ENCODE peak calls at places on chromosomes 16 and 17, in four cellular contexts. One of them, this sample, is unnamed.

GRCh38 chr17:82703036-82703745 is 4.7 kb upstream of the RAB40B start:
- DNase-seq in astrocyte of the cerebellum: no peak
- DNase-seq in foreskin fibroblast: no peak
- DNase-seq in adrenal gland: no peak
- DNase-seq in this sample: no peak

GRCh38 chr16:73071131-73071940 is 23.4 kb upstream of the ZFHX3 start:
- DNase-seq in astrocyte of the cerebellum: no peak
- DNase-seq in foreskin fibroblast: no peak
- DNase-seq in adrenal gland: peak; percentile 75
- DNase-seq in this sample: no peak

GRCh38 chr17:82767041-82767754 is 15.3 kb downstream of the TBCD start:
- DNase-seq in foreskin fibroblast: peak; percentile 40
- DNase-seq in adrenal gland: peak; percentile 75
- DNase-seq in astrocyte of the cerebellum: no peak
- DNase-seq in this sample: no peak

GRCh38 chr17:15171433-15172047 is 93.6 kb downstream of the PMP22 start:
- DNase-seq in astrocyte of the cerebellum: peak; percentile 53
- DNase-seq in foreskin fibroblast: peak; percentile 77
- DNase-seq in adrenal gland: peak; percentile 71
- DNase-seq in this sample: peak; percentile 12

GRCh38 chr16:67593288-67593687 is 31.0 kb downstream of the CTCF start:
- DNase-seq in foreskin fibroblast: no peak
- DNase-seq in astrocyte of the cerebellum: peak; percentile 20
- DNase-seq in adrenal gland: no peak
- DNase-seq in this sample: no peak

GRCh38 chr17:42179911-42180410 is 981 bp downstream of the KCNH4 start:
- DNase-seq in astrocyte of the cerebellum: no peak
- DNase-seq in adrenal gland: peak; percentile 69
- DNase-seq in foreskin fibroblast: no peak
- DNase-seq in this sample: no peak

GRCh38 chr17:76789235-76789788 is 51.4 kb downstream of the MFSD11 start:
- DNase-seq in foreskin fibroblast: no peak
- DNase-seq in astrocyte of the cerebellum: no peak
- DNase-seq in adrenal gland: no peak
- DNase-seq in this sample: no peak

GRCh38 chr17:67289174-67289876 is 44.3 kb upstream of the HELZ start:
- DNase-seq in astrocyte of the cerebellum: peak; percentile 29
- DNase-seq in foreskin fibroblast: peak; percentile 45
- DNase-seq in adrenal gland: peak; percentile 63
- DNase-seq in this sample: no peak

GRCh38 chr17:78241277-78242023 is 10.0 kb downstream of the TMEM235 start:
- DNase-seq in adrenal gland: no peak
- DNase-seq in astrocyte of the cerebellum: no peak
- DNase-seq in foreskin fibroblast: peak; percentile 19
- DNase-seq in this sample: no peak

GRCh38 chr17:44752953-44753861 is 5.6 kb upstream of the ADAM11 start:
- DNase-seq in foreskin fibroblast: no peak
- DNase-seq in adrenal gland: no peak
- DNase-seq in astrocyte of the cerebellum: no peak
- DNase-seq in this sample: no peak

GRCh38 chr17:4948166-4948996 is at the start of gene PFN1:
- DNase-seq in astrocyte of the cerebellum: peak; percentile 78
- DNase-seq in adrenal gland: peak; percentile 92
- DNase-seq in foreskin fibroblast: peak; percentile 93
- DNase-seq in this sample: no peak

GRCh38 chr17:49707246-49707607 is 537 bp downstream of the SLC35B1 start:
- DNase-seq in adrenal gland: no peak
- DNase-seq in astrocyte of the cerebellum: no peak
- DNase-seq in foreskin fibroblast: no peak
- DNase-seq in this sample: no peak

GRCh38 chr17:56979091-56979480 is 1.2 kb downstream of the SCPEP1 start:
- DNase-seq in adrenal gland: no peak
- DNase-seq in foreskin fibroblast: no peak
- DNase-seq in astrocyte of the cerebellum: no peak
- DNase-seq in this sample: no peak

GRCh38 chr17:79615446-79615845 is 4.6 kb upstream of the RBFOX3 start:
- DNase-seq in adrenal gland: no peak
- DNase-seq in astrocyte of the cerebellum: no peak
- DNase-seq in foreskin fibroblast: no peak
- DNase-seq in this sample: no peak

GRCh38 chr17:66511125-66511524 is 208.7 kb downstream of the PRKCA start:
- DNase-seq in astrocyte of the cerebellum: no peak
- DNase-seq in foreskin fibroblast: no peak
- DNase-seq in adrenal gland: no peak
- DNase-seq in this sample: no peak

GRCh38 chr17:49132699-49133364 is at the start of gene B4GALNT2:
- DNase-seq in astrocyte of the cerebellum: no peak
- DNase-seq in foreskin fibroblast: no peak
- DNase-seq in adrenal gland: peak; percentile 19
- DNase-seq in this sample: no peak

GRCh38 chr17:65627892-65628622 is 66.6 kb upstream of the AXIN2 start:
- DNase-seq in adrenal gland: no peak
- DNase-seq in astrocyte of the cerebellum: peak; percentile 22
- DNase-seq in foreskin fibroblast: peak; percentile 70
- DNase-seq in this sample: peak; percentile 79

GRCh38 chr17:78013683-78014467 is 55.4 kb downstream of the TNRC6C start:
- DNase-seq in foreskin fibroblast: peak; percentile 61
- DNase-seq in astrocyte of the cerebellum: peak; percentile 77
- DNase-seq in adrenal gland: peak; percentile 52
- DNase-seq in this sample: no peak

GRCh38 chr17:36889955-36890354 is 47.3 kb upstream of the LHX1 start:
- DNase-seq in adrenal gland: no peak
- DNase-seq in astrocyte of the cerebellum: no peak
- DNase-seq in foreskin fibroblast: no peak
- DNase-seq in this sample: no peak

GRCh38 chr17:61442136-61442775 is 10.0 kb upstream of the TBX4 start:
- DNase-seq in foreskin fibroblast: no peak
- DNase-seq in astrocyte of the cerebellum: no peak
- DNase-seq in adrenal gland: no peak
- DNase-seq in this sample: no peak

DNA sequence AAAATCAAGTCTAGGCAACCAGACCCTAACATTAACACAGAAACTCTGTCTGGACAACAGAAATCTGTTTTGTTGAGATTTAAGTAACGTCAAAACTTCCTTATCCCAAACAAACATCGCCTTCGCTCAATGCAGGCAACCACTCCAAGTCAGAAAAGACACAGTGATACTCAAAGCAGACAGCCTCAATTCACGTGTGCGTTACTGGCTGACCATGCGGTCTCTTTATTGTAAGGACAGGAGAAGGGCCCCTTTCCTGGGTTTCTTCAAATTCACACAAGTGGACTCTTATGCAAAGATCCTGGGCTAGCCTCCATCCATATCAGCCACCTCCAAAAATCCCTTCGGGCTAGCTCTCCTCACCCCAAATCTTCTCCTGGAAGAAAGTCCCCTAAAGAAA is 467.7 kb downstream of the SOX9 start:
- DNase-seq in astrocyte of the cerebellum: no peak
- DNase-seq in foreskin fibroblast: no peak
- DNase-seq in adrenal gland: no peak
- DNase-seq in this sample: no peak
- H3K4me3 ChIP-seq in astrocyte of the cerebellum: peak overlapping the region; percentile 94
- H3K4me3 ChIP-seq in foreskin fibroblast: no peak overlapping the region
- H3K4me3 ChIP-seq in adrenal gland: no peak overlapping the region
- H3K4me3 ChIP-seq in this sample: peak overlapping the region; percentile 75

GRCh38 chr16:53985865-53986264 is 281.9 kb downstream of the FTO start:
- DNase-seq in adrenal gland: no peak
- DNase-seq in foreskin fibroblast: no peak
- DNase-seq in astrocyte of the cerebellum: no peak
- DNase-seq in this sample: no peak

GRCh38 chr16:53991181-53992056 is 287.5 kb downstream of the FTO start:
- DNase-seq in adrenal gland: no peak
- DNase-seq in foreskin fibroblast: no peak
- DNase-seq in astrocyte of the cerebellum: peak; percentile 59
- DNase-seq in this sample: peak; percentile 62

GRCh38 chr16:53992057-53992378 is 288.1 kb downstream of the FTO start:
- DNase-seq in astrocyte of the cerebellum: no peak
- DNase-seq in adrenal gland: no peak
- DNase-seq in foreskin fibroblast: no peak
- DNase-seq in this sample: no peak

GRCh38 chr16:53988136-53988535 is 284.2 kb downstream of the FTO start:
- DNase-seq in astrocyte of the cerebellum: no peak
- DNase-seq in foreskin fibroblast: no peak
- DNase-seq in adrenal gland: no peak
- DNase-seq in this sample: no peak

GRCh38 chr16:53989597-53989996 is 285.6 kb downstream of the FTO start:
- DNase-seq in foreskin fibroblast: no peak
- DNase-seq in astrocyte of the cerebellum: no peak
- DNase-seq in adrenal gland: no peak
- DNase-seq in this sample: no peak
- H3K4me3 ChIP-seq in foreskin fibroblast: no peak overlapping the region
- H3K4me3 ChIP-seq in astrocyte of the cerebellum: no peak overlapping the region
- H3K4me3 ChIP-seq in adrenal gland: no peak overlapping the region
- H3K4me3 ChIP-seq in this sample: no peak overlapping the region

DNA sequence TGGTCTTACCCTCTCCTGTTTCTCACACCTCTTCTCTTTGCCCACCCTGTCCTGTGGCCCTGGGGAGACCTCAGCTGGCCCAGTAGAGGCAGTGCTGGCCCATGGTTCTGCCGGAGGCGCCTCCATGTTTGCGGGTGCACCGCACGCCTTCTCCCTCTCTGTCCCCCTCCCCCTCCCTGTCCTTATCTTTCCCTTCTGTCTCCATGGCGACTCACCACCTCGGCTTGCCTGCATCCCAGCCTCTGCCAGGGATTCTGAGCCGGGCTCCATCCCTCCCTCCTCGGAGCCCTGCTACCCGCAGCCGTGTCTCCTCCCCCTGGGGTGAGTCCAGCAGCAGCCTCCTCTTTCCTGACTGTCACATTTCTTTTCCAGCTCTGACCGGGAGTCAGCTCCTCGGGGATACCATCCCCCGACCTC is at the start of gene RNF112:
- DNase-seq in foreskin fibroblast: peak; percentile 32
- DNase-seq in adrenal gland: no peak
- DNase-seq in astrocyte of the cerebellum: no peak
- DNase-seq in this sample: no peak
- H3K4me3 ChIP-seq in foreskin fibroblast: peak within 1 kb of the TSS; percentile 17
- H3K4me3 ChIP-seq in adrenal gland: no peak within 1 kb of the TSS
- H3K4me3 ChIP-seq in astrocyte of the cerebellum: no peak within 1 kb of the TSS
- H3K4me3 ChIP-seq in this sample: no peak within 1 kb of the TSS

GRCh38 chr16:2470603-2471015 is 488 bp upstream of the NTN3 start:
- DNase-seq in adrenal gland: no peak
- DNase-seq in foreskin fibroblast: no peak
- DNase-seq in astrocyte of the cerebellum: no peak
- DNase-seq in this sample: no peak
- H3K4me3 ChIP-seq in adrenal gland: no peak overlapping the region
- H3K4me3 ChIP-seq in foreskin fibroblast: no peak overlapping the region
- H3K4me3 ChIP-seq in astrocyte of the cerebellum: no peak overlapping the region
- H3K4me3 ChIP-seq in this sample: no peak overlapping the region

DNA sequence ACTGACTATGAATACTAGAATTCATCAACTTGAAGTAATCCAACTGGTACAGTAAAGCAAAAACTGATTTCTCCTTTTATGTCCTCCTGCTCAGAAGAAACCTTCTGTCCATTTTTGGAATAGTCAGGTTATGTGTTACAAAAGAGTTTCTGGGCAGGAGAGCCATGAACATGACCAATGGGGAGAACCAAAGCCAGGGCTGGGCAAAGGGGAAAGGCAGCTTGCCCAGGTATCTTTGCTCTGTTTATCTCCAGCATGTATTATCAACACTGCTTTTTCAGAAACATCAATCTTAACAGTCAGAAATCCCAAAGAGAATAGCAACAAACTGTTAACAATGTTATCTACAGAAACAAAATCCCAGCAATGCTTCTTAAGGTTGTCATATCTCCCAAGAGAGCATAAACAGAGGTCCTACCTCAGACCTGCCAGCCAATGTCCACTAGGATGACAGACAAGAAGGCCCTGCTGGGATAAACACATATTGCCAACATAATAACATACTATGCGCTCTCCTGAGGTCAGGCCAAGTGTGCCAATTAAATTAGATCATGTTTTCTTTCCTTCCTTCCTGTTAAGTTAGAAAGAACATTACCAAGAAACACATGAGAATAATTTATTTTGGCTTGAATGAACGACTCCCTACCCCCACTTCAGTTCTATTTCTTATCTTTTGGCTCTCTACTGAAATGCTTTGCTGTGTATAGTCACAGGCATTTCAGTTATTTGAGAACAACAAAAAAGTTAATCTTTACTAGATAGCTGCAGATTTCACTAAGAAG is 28.0 kb downstream of the BLMH start:
- DNase-seq in astrocyte of the cerebellum: no peak
- DNase-seq in foreskin fibroblast: no peak
- DNase-seq in adrenal gland: no peak
- DNase-seq in this sample: no peak
- H3K4me3 ChIP-seq in astrocyte of the cerebellum: no peak overlapping the region
- H3K4me3 ChIP-seq in foreskin fibroblast: no peak overlapping the region
- H3K4me3 ChIP-seq in adrenal gland: no peak overlapping the region
- H3K4me3 ChIP-seq in this sample: no peak overlapping the region

DNA sequence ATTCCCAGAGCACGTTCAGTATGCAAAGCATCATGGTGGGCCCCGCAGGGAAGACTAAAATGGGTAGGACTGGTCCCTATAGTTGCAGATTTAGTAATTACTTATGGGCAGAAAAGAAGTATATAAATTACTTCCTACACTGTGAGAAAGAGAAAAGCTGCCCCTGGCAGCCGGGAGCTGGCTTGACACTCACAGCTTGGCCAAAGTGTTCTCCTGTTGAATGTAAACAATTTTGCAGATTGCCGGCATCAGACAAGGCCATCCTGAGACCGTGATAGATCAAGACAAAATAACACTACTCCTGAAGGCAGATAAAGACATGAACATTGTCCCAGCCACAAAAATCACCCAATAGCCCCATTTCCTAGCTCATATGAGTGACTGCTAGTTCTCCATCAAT is 98.5 kb downstream of the MARF1 start:
- DNase-seq in astrocyte of the cerebellum: no peak
- DNase-seq in foreskin fibroblast: no peak
- DNase-seq in adrenal gland: no peak
- DNase-seq in this sample: no peak
- H3K4me3 ChIP-seq in astrocyte of the cerebellum: no peak overlapping the region
- H3K4me3 ChIP-seq in foreskin fibroblast: no peak overlapping the region
- H3K4me3 ChIP-seq in adrenal gland: no peak overlapping the region
- H3K4me3 ChIP-seq in this sample: no peak overlapping the region

GRCh38 chr16:57606847-57607501 is 21.5 kb upstream of the ADGRG1 start:
- DNase-seq in foreskin fibroblast: no peak
- DNase-seq in adrenal gland: peak; percentile 12
- DNase-seq in astrocyte of the cerebellum: no peak
- DNase-seq in this sample: no peak

GRCh38 chr16:57604177-57604576 is 24.3 kb upstream of the ADGRG1 start:
- DNase-seq in astrocyte of the cerebellum: no peak
- DNase-seq in foreskin fibroblast: no peak
- DNase-seq in adrenal gland: no peak
- DNase-seq in this sample: no peak

GRCh38 chr16:57607676-57608461 is 20.6 kb upstream of the ADGRG1 start:
- DNase-seq in astrocyte of the cerebellum: no peak
- DNase-seq in foreskin fibroblast: no peak
- DNase-seq in adrenal gland: no peak
- DNase-seq in this sample: no peak

GRCh38 chr16:57608462-57609113 is 19.8 kb upstream of the ADGRG1 start:
- DNase-seq in adrenal gland: peak; percentile 11
- DNase-seq in foreskin fibroblast: no peak
- DNase-seq in astrocyte of the cerebellum: no peak
- DNase-seq in this sample: no peak

GRCh38 chr16:57606147-57606846 is 22.1 kb upstream of the ADGRG1 start:
- DNase-seq in adrenal gland: no peak
- DNase-seq in astrocyte of the cerebellum: no peak
- DNase-seq in foreskin fibroblast: no peak
- DNase-seq in this sample: no peak
- H3K4me3 ChIP-seq in adrenal gland: no peak overlapping the region
- H3K4me3 ChIP-seq in astrocyte of the cerebellum: no peak overlapping the region
- H3K4me3 ChIP-seq in foreskin fibroblast: no peak overlapping the region
- H3K4me3 ChIP-seq in this sample: no peak overlapping the region

GRCh38 chr17:75152523-75152922 is 1.8 kb downstream of the JPT1 start:
- DNase-seq in astrocyte of the cerebellum: no peak
- DNase-seq in adrenal gland: no peak
- DNase-seq in foreskin fibroblast: no peak
- DNase-seq in this sample: no peak
- H3K4me3 ChIP-seq in astrocyte of the cerebellum: peak overlapping the region; percentile 95
- H3K4me3 ChIP-seq in adrenal gland: no peak overlapping the region
- H3K4me3 ChIP-seq in foreskin fibroblast: peak overlapping the region; percentile 93
- H3K4me3 ChIP-seq in this sample: peak overlapping the region; percentile 72